ENCODE peak calls at places on chromosomes 2 and 18, in six cellular contexts. T is H1, Y is IMR-90, N is H9, H is neuronal stem cell, R is trophoblast cell. O is an unnamed sample.

GRCh38 chr2:52084760-52085159 is 1052.8 kb upstream of the NRXN1 start:
- DNase-seq in T (no peak), Y (peak; percentile 43), N (no peak), H (no peak), R (no peak), O (peak; percentile 3)

GRCh38 chr2:99928472-99929053 is 213.8 kb downstream of the AFF3 start:
- DNase-seq in T (no peak), Y (no peak), N (no peak), H (no peak), R (no peak), O (peak; percentile 17)

GRCh38 chr2:219916261-219916660 is 288.8 kb downstream of the SLC4A3 start:
- DNase-seq in T (no peak), Y (no peak), N (no peak), H (no peak), R (no peak), O (no peak)

GRCh38 chr2:171792922-171793580 is 101.0 kb downstream of the SLC25A12 start:
- DNase-seq in T (no peak), Y (no peak), N (no peak), H (no peak), R (no peak), O (no peak)

GRCh38 chr2:196951973-196952372 is 25.5 kb upstream of the PGAP1 start:
- DNase-seq in T (no peak), Y (no peak), N (no peak), H (no peak), R (no peak), O (no peak)

GRCh38 chr18:76131738-76132137 is 363.3 kb downstream of the ZNF516 start:
- DNase-seq in T (no peak), Y (no peak), N (no peak), H (no peak), R (no peak), O (no peak)

GRCh38 chr2:166361351-166362153 is 14.2 kb downstream of the SCN9A start:
- DNase-seq in T (no peak), Y (peak; percentile 69), N (no peak), H (no peak), R (no peak), O (peak; percentile 41)

GRCh38 chr18:31199190-31199769 is 36.6 kb upstream of the DSC1 start:
- DNase-seq in T (no peak), Y (no peak), N (no peak), H (no peak), R (no peak), O (peak; percentile 6)

GRCh38 chr18:27185025-27185763 is at the start of gene CHST9:
- DNase-seq in T (no peak), Y (no peak), N (peak; percentile 75), H (peak; percentile 15), R (no peak), O (no peak)

GRCh38 chr2:130841741-130842365 is 5.1 kb downstream of the ARHGEF4 start:
- DNase-seq in T (no peak), Y (no peak), N (no peak), H (no peak), R (no peak), O (no peak)

GRCh38 chr18:31688601-31689000 is 4.2 kb upstream of the B4GALT6 start:
- DNase-seq in T (no peak), Y (no peak), N (no peak), H (no peak), R (peak; percentile 28), O (no peak)

GRCh38 chr18:75162467-75162866 is 46.5 kb downstream of the PTGR3 start:
- DNase-seq in T (no peak), Y (peak; percentile 71), N (no peak), H (no peak), R (no peak), O (no peak)

GRCh38 chr2:236173734-236174607 is 5.8 kb upstream of the GBX2 start:
- DNase-seq in T (no peak), Y (no peak), N (no peak), H (no peak), R (no peak), O (no peak)

GRCh38 chr18:13712400-13713131 is 13.8 kb downstream of the FAM210A start:
- DNase-seq in T (no peak), Y (no peak), N (no peak), H (no peak), R (no peak), O (no peak)

GRCh38 chr2:29370581-29371125 is 255.4 kb downstream of the CLIP4 start:
- DNase-seq in T (no peak), Y (no peak), N (no peak), H (no peak), R (no peak), O (no peak)

GRCh38 chr2:158024288-158024898 is 77.3 kb upstream of the UPP2 start:
- DNase-seq in T (no peak), Y (peak; percentile 31), N (no peak), H (peak; percentile 46), R (peak; percentile 42), O (peak; percentile 53)

GRCh38 chr2:85413592-85414421 is 3.6 kb upstream of the CAPG start:
- DNase-seq in T (no peak), Y (peak; percentile 46), N (no peak), H (no peak), R (no peak), O (peak; percentile 63)

GRCh38 chr18:60861575-60861974 is 471.7 kb upstream of the CDH20 start:
- DNase-seq in T (no peak), Y (no peak), N (no peak), H (no peak), R (no peak), O (no peak)

GRCh38 chr18:644395-645004 is 13.0 kb upstream of the TYMS start:
- DNase-seq in T (no peak), Y (no peak), N (no peak), H (no peak), R (no peak), O (no peak)

GRCh38 chr2:23425886-23426283 is 40.9 kb downstream of the KLHL29 start:
- DNase-seq in T (no peak), Y (peak; percentile 75), N (peak; percentile 20), H (no peak), R (peak; percentile 92), O (peak; percentile 88)

GRCh38 chr2:236731767-236732580 is 162.3 kb downstream of the ACKR3 start:
- DNase-seq in T (no peak), Y (peak; percentile 5), N (no peak), H (no peak), R (peak; percentile 96), O (peak; percentile 84)

GRCh38 chr2:113111823-113112287 is 15.5 kb upstream of the IL1RN start:
- DNase-seq in T (no peak), Y (no peak), N (no peak), H (no peak), R (peak; percentile 14), O (no peak)

GRCh38 chr2:113111121-113111520 is 16.3 kb upstream of the IL1RN start:
- DNase-seq in T (no peak), Y (no peak), N (no peak), H (no peak), R (no peak), O (no peak)

GRCh38 chr2:113113794-113114193 is 13.6 kb upstream of the IL1RN start:
- DNase-seq in T (no peak), Y (no peak), N (no peak), H (no peak), R (no peak), O (no peak)

GRCh38 chr2:113114224-113114945 is 13.0 kb upstream of the IL1RN start:
- DNase-seq in T (no peak), Y (no peak), N (no peak), H (no peak), R (no peak), O (no peak)

GRCh38 chr2:113112438-113112837 is 15.0 kb upstream of the IL1RN start:
- DNase-seq in T (no peak), Y (no peak), N (no peak), H (no peak), R (no peak), O (no peak)
- H3K14ac ChIP-seq in T (no peak overlapping the region), Y (no peak overlapping the region), N (no peak overlapping the region), H (no peak overlapping the region), R (no peak overlapping the region), O (no peak overlapping the region)

DNA sequence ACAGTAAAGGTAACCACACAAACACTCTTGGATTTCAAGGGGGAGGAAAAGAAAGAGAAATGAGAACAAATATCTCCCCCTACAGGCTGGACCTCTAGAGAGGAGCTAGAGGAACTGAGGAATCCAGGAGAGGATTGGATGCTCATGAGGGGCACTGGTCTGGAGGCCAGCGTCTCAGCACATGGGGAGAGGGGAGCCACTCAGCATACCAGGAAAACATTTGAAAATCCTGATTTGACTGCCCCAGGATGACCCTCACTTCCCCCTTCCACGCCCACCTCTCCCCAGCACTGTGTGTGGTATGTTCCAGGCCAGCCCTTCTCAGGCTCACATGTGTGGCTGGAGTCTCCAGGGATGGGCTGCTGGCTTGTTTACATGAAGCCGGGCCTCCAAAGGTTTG is 396.8 kb upstream of the ID2 start:
- DNase-seq in T (no peak), Y (no peak), N (peak; percentile 42), H (no peak), R (no peak), O (peak; percentile 9)
- H3K14ac ChIP-seq in T (no peak overlapping the region), Y (no peak overlapping the region), N (no peak overlapping the region), H (no peak overlapping the region), R (no peak overlapping the region), O (no peak overlapping the region)

DNA sequence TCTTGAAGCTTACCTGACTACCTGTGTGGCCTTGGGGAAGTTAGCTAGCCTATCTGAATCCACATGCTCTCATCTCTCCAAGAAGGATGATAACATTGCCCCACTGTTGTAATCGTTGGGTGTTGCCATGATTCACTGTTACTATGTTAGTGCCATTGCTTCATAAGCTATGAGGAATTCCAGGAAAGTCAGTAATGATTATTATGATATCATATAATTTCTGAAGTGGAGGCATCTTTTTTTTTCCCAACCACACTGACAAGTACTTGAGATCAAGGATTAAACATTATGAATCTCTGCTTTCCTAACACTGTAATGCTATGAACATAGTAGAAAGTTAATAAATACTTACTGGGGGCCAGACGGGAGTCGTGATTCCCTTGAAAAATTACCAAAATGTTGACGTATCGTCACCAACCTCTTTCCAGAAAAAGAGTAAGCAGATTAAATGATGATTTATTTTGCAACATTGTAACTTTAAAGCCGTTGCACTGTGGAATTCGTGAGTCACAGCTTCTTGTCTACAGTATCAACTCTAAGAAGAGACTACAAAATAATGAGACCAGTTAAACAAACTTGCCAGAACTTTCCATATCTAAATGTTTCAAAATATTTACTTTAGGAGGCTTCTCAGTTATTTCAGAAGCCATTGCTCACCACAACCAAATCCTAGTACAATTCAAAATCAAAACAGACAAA is 459.9 kb downstream of the PIK3C3 start:
- DNase-seq in T (no peak), Y (no peak), N (no peak), H (no peak), R (peak; percentile 32), O (peak; percentile 95)
- H3K14ac ChIP-seq in T (no peak overlapping the region), Y (no peak overlapping the region), N (no peak overlapping the region), H (no peak overlapping the region), R (no peak overlapping the region), O (no peak overlapping the region)

GRCh38 chr2:19545507-19545906 is 187.1 kb upstream of the OSR1 start:
- DNase-seq in T (no peak), Y (no peak), N (no peak), H (no peak), R (no peak), O (no peak)

GRCh38 chr2:19547321-19547720 is 188.9 kb upstream of the OSR1 start:
- DNase-seq in T (no peak), Y (peak; percentile 26), N (no peak), H (no peak), R (no peak), O (no peak)

GRCh38 chr2:19549821-19550220 is 191.4 kb upstream of the OSR1 start:
- DNase-seq in T (no peak), Y (no peak), N (no peak), H (no peak), R (no peak), O (no peak)

GRCh38 chr2:19544020-19544383 is 185.6 kb upstream of the OSR1 start:
- DNase-seq in T (no peak), Y (no peak), N (no peak), H (no peak), R (no peak), O (no peak)

GRCh38 chr2:19548116-19548515 is 189.7 kb upstream of the OSR1 start:
- DNase-seq in T (no peak), Y (no peak), N (no peak), H (no peak), R (no peak), O (no peak)
- H3K14ac ChIP-seq in T (no peak overlapping the region), Y (no peak overlapping the region), N (no peak overlapping the region), H (no peak overlapping the region), R (no peak overlapping the region), O (no peak overlapping the region)

O was measured in mesenchymal stem cell.